ENCODE peak calls at places on chromosomes 4 and X, in five cellular contexts. One of them, this sample, is unnamed.

GRCh38 chr4:53490965-53491622 is 100.2 kb downstream of the LNX1 start:
- DNase-seq in choroid plexus epithelial cell: peak
- DNase-seq in A549: peak
- DNase-seq in sigmoid colon: no peak
- DNase-seq in astrocyte: peak
- DNase-seq in this sample: peak

GRCh38 chr4:175927121-175927520 is 115.1 kb upstream of the GPM6A start:
- DNase-seq in sigmoid colon: no peak
- DNase-seq in A549: no peak
- DNase-seq in astrocyte: peak
- DNase-seq in choroid plexus epithelial cell: peak
- DNase-seq in this sample: no peak

GRCh38 chr4:115374621-115375020 is 261.2 kb upstream of the NDST4 start:
- DNase-seq in astrocyte: no peak
- DNase-seq in A549: no peak
- DNase-seq in choroid plexus epithelial cell: no peak
- DNase-seq in sigmoid colon: no peak
- DNase-seq in this sample: no peak

GRCh38 chr4:188949608-188950007 is 810.4 kb downstream of the TRIML1 start:
- DNase-seq in A549: no peak
- DNase-seq in choroid plexus epithelial cell: no peak
- DNase-seq in sigmoid colon: no peak
- DNase-seq in astrocyte: no peak
- DNase-seq in this sample: no peak

GRCh38 chr4:172850838-172851237 is 317.8 kb upstream of the GALNT7 start:
- DNase-seq in choroid plexus epithelial cell: peak
- DNase-seq in astrocyte: peak
- DNase-seq in A549: peak
- DNase-seq in sigmoid colon: no peak
- DNase-seq in this sample: peak

GRCh38 chr4:80471701-80472100 is 136.2 kb downstream of the CFAP299 start:
- DNase-seq in A549: no peak
- DNase-seq in sigmoid colon: peak
- DNase-seq in choroid plexus epithelial cell: peak
- DNase-seq in astrocyte: peak
- DNase-seq in this sample: no peak

GRCh38 chr4:88352062-88352461 is 26.6 kb upstream of the HERC6 start:
- DNase-seq in astrocyte: peak
- DNase-seq in sigmoid colon: no peak
- DNase-seq in choroid plexus epithelial cell: peak
- DNase-seq in A549: peak
- DNase-seq in this sample: peak

GRCh38 chr4:2907706-2908293 is 55.4 kb downstream of the NOP14 start:
- DNase-seq in astrocyte: no peak
- DNase-seq in sigmoid colon: no peak
- DNase-seq in A549: no peak
- DNase-seq in choroid plexus epithelial cell: no peak
- DNase-seq in this sample: no peak

GRCh38 chr4:73832651-73833237 is 3.7 kb upstream of the CXCL6 start:
- DNase-seq in choroid plexus epithelial cell: peak
- DNase-seq in sigmoid colon: no peak
- DNase-seq in astrocyte: peak
- DNase-seq in A549: no peak
- DNase-seq in this sample: no peak

GRCh38 chr4:152436384-152436783 is 99.5 kb downstream of the FBXW7 start:
- DNase-seq in choroid plexus epithelial cell: no peak
- DNase-seq in sigmoid colon: no peak
- DNase-seq in A549: no peak
- DNase-seq in astrocyte: no peak
- DNase-seq in this sample: no peak

GRCh38 chr4:2441393-2442174 is 22.8 kb downstream of the CFAP99 start:
- DNase-seq in sigmoid colon: no peak
- DNase-seq in choroid plexus epithelial cell: peak
- DNase-seq in A549: peak
- DNase-seq in astrocyte: peak
- DNase-seq in this sample: peak

GRCh38 chr4:127523369-127523768 is 109.4 kb upstream of the INTU start:
- DNase-seq in sigmoid colon: no peak
- DNase-seq in choroid plexus epithelial cell: peak
- DNase-seq in A549: no peak
- DNase-seq in astrocyte: no peak
- DNase-seq in this sample: no peak

GRCh38 chr4:88217169-88217568 is 58.7 kb upstream of the ABCG2 start:
- DNase-seq in choroid plexus epithelial cell: no peak
- DNase-seq in A549: no peak
- DNase-seq in sigmoid colon: no peak
- DNase-seq in astrocyte: no peak
- DNase-seq in this sample: no peak

GRCh38 chr4:6763330-6763851 is 19.1 kb upstream of the KIAA0232 start:
- DNase-seq in astrocyte: no peak
- DNase-seq in choroid plexus epithelial cell: no peak
- DNase-seq in sigmoid colon: no peak
- DNase-seq in A549: peak
- DNase-seq in this sample: no peak

GRCh38 chrX:136227948-136228584 is 23.1 kb downstream of the MAP7D3 start:
- DNase-seq in choroid plexus epithelial cell: no peak
- DNase-seq in A549: no peak
- DNase-seq in astrocyte: no peak
- DNase-seq in sigmoid colon: no peak
- DNase-seq in this sample: no peak

GRCh38 chrX:70979136-70979762 is 48.4 kb upstream of the SLC7A3 start:
- DNase-seq in astrocyte: peak
- DNase-seq in A549: peak
- DNase-seq in sigmoid colon: no peak
- DNase-seq in choroid plexus epithelial cell: peak
- DNase-seq in this sample: peak

GRCh38 chrX:119763175-119763574 is 4.8 kb downstream of the SOWAHD start:
- DNase-seq in astrocyte: peak
- DNase-seq in A549: no peak
- DNase-seq in choroid plexus epithelial cell: peak
- DNase-seq in sigmoid colon: no peak
- DNase-seq in this sample: no peak

GRCh38 chr4:180557348-180557747 is 1685.9 kb upstream of the TENM3 start:
- DNase-seq in A549: no peak
- DNase-seq in choroid plexus epithelial cell: no peak
- DNase-seq in sigmoid colon: no peak
- DNase-seq in astrocyte: no peak
- DNase-seq in this sample: no peak

GRCh38 chr4:21514022-21514421 is 434.6 kb downstream of the KCNIP4 start:
- DNase-seq in A549: no peak
- DNase-seq in sigmoid colon: no peak
- DNase-seq in choroid plexus epithelial cell: no peak
- DNase-seq in astrocyte: no peak
- DNase-seq in this sample: no peak

GRCh38 chrX:104922206-104922621 is 298.3 kb downstream of the TEX13A start:
- DNase-seq in A549: peak
- DNase-seq in sigmoid colon: peak
- DNase-seq in choroid plexus epithelial cell: peak
- DNase-seq in astrocyte: peak
- DNase-seq in this sample: peak

GRCh38 chr4:71187399-71188196 is 151.2 kb upstream of the SLC4A4 start:
- DNase-seq in astrocyte: peak
- DNase-seq in choroid plexus epithelial cell: no peak
- DNase-seq in A549: peak
- DNase-seq in sigmoid colon: peak
- DNase-seq in this sample: peak

GRCh38 chr4:73067971-73068394 is 1.5 kb downstream of the COX18 start:
- DNase-seq in astrocyte: peak
- DNase-seq in sigmoid colon: no peak
- DNase-seq in choroid plexus epithelial cell: peak
- DNase-seq in A549: no peak
- DNase-seq in this sample: no peak

GRCh38 chrX:110381216-110381615 is 22.6 kb downstream of the RTL9 start:
- DNase-seq in choroid plexus epithelial cell: peak
- DNase-seq in astrocyte: peak
- DNase-seq in A549: no peak
- DNase-seq in sigmoid colon: no peak
- DNase-seq in this sample: no peak

GRCh38 chrX:104104676-104105075 is 7.6 kb upstream of the ZCCHC18 start:
- DNase-seq in sigmoid colon: no peak
- DNase-seq in A549: no peak
- DNase-seq in astrocyte: no peak
- DNase-seq in choroid plexus epithelial cell: no peak
- DNase-seq in this sample: no peak

GRCh38 chr4:128871948-128872347 is 62.4 kb downstream of the JADE1 start:
- DNase-seq in sigmoid colon: no peak
- DNase-seq in choroid plexus epithelial cell: peak
- DNase-seq in astrocyte: peak
- DNase-seq in A549: peak
- DNase-seq in this sample: no peak

GRCh38 chr4:15677507-15677988 is 4.1 kb upstream of the FAM200B start:
- DNase-seq in choroid plexus epithelial cell: peak
- DNase-seq in sigmoid colon: no peak
- DNase-seq in A549: peak
- DNase-seq in astrocyte: peak
- DNase-seq in this sample: peak

GRCh38 chrX:13790206-13791131 is 26.4 kb downstream of the GPM6B start:
- DNase-seq in astrocyte: no peak
- DNase-seq in A549: no peak
- DNase-seq in choroid plexus epithelial cell: no peak
- DNase-seq in sigmoid colon: no peak
- DNase-seq in this sample: no peak

GRCh38 chr4:145565328-145565727 is 53.9 kb upstream of the MMAA start:
- DNase-seq in A549: no peak
- DNase-seq in choroid plexus epithelial cell: no peak
- DNase-seq in sigmoid colon: no peak
- DNase-seq in astrocyte: no peak
- DNase-seq in this sample: no peak

GRCh38 chr4:113882668-113883067 is 96.8 kb downstream of the ARSJ start:
- DNase-seq in astrocyte: peak
- DNase-seq in choroid plexus epithelial cell: no peak
- DNase-seq in sigmoid colon: no peak
- DNase-seq in A549: no peak
- DNase-seq in this sample: no peak

GRCh38 chr4:163623787-163624186 is 129.3 kb downstream of the TMA16 start:
- DNase-seq in sigmoid colon: no peak
- DNase-seq in A549: no peak
- DNase-seq in choroid plexus epithelial cell: no peak
- DNase-seq in astrocyte: no peak
- DNase-seq in this sample: no peak

GRCh38 chr4:40744218-40744617 is 5.5 kb upstream of the NSUN7 start:
- DNase-seq in sigmoid colon: no peak
- DNase-seq in A549: no peak
- DNase-seq in choroid plexus epithelial cell: no peak
- DNase-seq in astrocyte: no peak
- DNase-seq in this sample: no peak

GRCh38 chr4:40745585-40745984 is 4.2 kb upstream of the NSUN7 start:
- DNase-seq in choroid plexus epithelial cell: no peak
- DNase-seq in astrocyte: no peak
- DNase-seq in A549: no peak
- DNase-seq in sigmoid colon: no peak
- DNase-seq in this sample: no peak

GRCh38 chr4:40750461-40751258 is 905 bp downstream of the NSUN7 start:
- DNase-seq in choroid plexus epithelial cell: no peak
- DNase-seq in A549: no peak
- DNase-seq in sigmoid colon: no peak
- DNase-seq in astrocyte: peak
- DNase-seq in this sample: peak

GRCh38 chr4:40747436-40747835 is 2.3 kb upstream of the NSUN7 start:
- DNase-seq in astrocyte: no peak
- DNase-seq in A549: no peak
- DNase-seq in sigmoid colon: no peak
- DNase-seq in choroid plexus epithelial cell: no peak
- DNase-seq in this sample: no peak

DNA sequence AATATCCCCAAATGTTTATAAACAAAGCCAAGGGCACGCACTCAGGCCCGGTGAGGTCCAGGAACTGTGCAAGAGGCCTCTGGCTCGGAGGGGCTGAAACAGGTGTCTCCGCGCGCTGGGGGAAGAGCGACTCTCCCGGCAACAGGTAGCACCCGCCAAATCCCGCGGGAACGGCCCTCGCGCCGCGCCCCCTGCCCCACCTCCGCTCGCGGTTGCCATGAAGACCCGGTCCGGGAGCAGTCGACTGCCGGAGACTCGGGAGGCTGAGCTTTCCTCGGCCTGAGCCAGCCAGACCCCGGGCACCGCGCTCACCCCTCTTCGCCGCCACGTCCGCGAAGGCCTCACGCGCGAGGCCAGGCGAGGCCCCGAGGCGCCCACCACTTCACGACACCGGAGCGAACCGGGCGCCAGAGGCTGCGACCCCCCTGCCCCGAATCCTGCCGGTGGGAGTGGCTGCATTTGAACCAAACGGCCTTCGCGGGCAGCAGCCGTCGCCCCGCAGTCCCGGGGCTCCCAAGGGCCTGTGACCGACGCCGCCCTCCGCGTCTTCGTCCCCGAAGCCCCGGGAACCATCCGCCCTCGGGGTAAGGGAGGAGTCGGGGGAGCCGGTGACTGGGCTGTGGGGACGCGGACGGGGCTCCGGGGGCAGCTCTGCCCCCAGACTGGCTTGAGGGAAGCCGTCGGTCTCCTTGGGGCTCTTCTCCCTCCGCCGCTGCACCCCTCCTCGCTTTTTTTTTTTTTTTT is at the start of gene NSUN7:
- DNase-seq in A549: peak
- DNase-seq in astrocyte: peak
- DNase-seq in choroid plexus epithelial cell: peak
- DNase-seq in sigmoid colon: peak
- DNase-seq in this sample: peak
- H3K4me3 ChIP-seq in A549: peak
- H3K4me3 ChIP-seq in astrocyte: peak
- H3K4me3 ChIP-seq in choroid plexus epithelial cell: peak
- H3K4me3 ChIP-seq in sigmoid colon: peak
- H3K4me3 ChIP-seq in this sample: peak

GRCh38 chrX:48598645-48599044 is 1.4 kb downstream of the WDR13 start:
- DNase-seq in sigmoid colon: no peak
- DNase-seq in A549: no peak
- DNase-seq in choroid plexus epithelial cell: no peak
- DNase-seq in astrocyte: no peak
- DNase-seq in this sample: no peak
- H3K4me3 ChIP-seq in sigmoid colon: peak
- H3K4me3 ChIP-seq in A549: peak
- H3K4me3 ChIP-seq in choroid plexus epithelial cell: peak
- H3K4me3 ChIP-seq in astrocyte: peak
- H3K4me3 ChIP-seq in this sample: peak

GRCh38 chr4:178671766-178672165 is 1229.5 kb upstream of the AGA start:
- DNase-seq in choroid plexus epithelial cell: no peak
- DNase-seq in sigmoid colon: no peak
- DNase-seq in A549: no peak
- DNase-seq in astrocyte: no peak
- DNase-seq in this sample: no peak

GRCh38 chr4:178672512-178672911 is 1230.3 kb upstream of the AGA start:
- DNase-seq in A549: no peak
- DNase-seq in choroid plexus epithelial cell: no peak
- DNase-seq in sigmoid colon: no peak
- DNase-seq in astrocyte: peak
- DNase-seq in this sample: no peak
- H3K4me3 ChIP-seq in A549: no peak
- H3K4me3 ChIP-seq in choroid plexus epithelial cell: no peak
- H3K4me3 ChIP-seq in sigmoid colon: no peak
- H3K4me3 ChIP-seq in astrocyte: no peak
- H3K4me3 ChIP-seq in this sample: no peak

DNA sequence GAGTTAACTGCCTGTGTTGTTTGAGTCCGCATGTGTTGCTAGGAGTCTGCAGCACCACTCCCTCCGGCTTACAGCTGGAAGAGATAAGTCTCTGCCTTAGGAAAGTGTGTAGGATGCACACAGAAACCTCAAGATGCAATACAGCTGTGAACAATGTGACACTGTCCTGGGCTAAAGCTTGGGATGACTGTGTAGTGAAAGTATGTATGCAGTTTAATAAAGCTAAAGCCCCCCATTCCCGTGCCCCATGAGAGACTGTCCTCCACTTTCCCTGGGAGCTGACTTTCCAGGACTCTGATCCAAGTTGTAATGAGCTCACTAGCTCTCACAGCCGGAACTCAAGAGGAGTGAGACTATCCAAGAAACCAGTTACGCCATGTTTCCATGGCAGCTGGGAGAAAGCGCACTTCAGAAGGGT is 156.6 kb upstream of the FTHL17 start:
- DNase-seq in astrocyte: peak
- DNase-seq in choroid plexus epithelial cell: peak
- DNase-seq in A549: no peak
- DNase-seq in sigmoid colon: peak
- DNase-seq in this sample: no peak
- H3K4me3 ChIP-seq in astrocyte: no peak
- H3K4me3 ChIP-seq in choroid plexus epithelial cell: no peak
- H3K4me3 ChIP-seq in A549: no peak
- H3K4me3 ChIP-seq in sigmoid colon: no peak
- H3K4me3 ChIP-seq in this sample: no peak

This sample was measured in A673.